ENCODE peak calls at places on chromosomes 11 and 22, in ten cellular contexts. J is heart left ventricle; H is esophagus squamous epithelium; X is neuronal stem cell; G is CD8-positive, alpha-beta memory T cell; F is BE2C; V is cardiac muscle cell; Y is fibroblast of lung; D is hepatocyte; C is suprapubic skin. U is an unnamed sample. For H3K36me3, the result is how much of the 10 kb centered on the place peaks cover.

GRCh38 chr22:50676211-50676636 is 3.6 kb downstream of the SHANK3 start:
- DNase-seq in J (no peak), H (no peak), X (no peak), G (no peak), F (no peak), V (no peak), Y (no peak), D (no peak), C (peak), U (no peak)

GRCh38 chr11:93287434-93287833 is 43.1 kb upstream of the DEUP1 start:
- DNase-seq in J (no peak), H (no peak), X (no peak), G (no peak), F (no peak), V (no peak), Y (no peak), D (no peak), C (no peak), U (no peak)

GRCh38 chr22:25627271-25627848 is 62.9 kb downstream of the GRK3 start:
- DNase-seq in J (no peak), H (no peak), X (no peak), G (no peak), F (no peak), V (peak), Y (peak), D (no peak), C (no peak), U (peak)

GRCh38 chr11:113314389-113315301 is at the start of gene TTC12:
- DNase-seq in J (peak), H (peak), X (peak), G (peak), F (peak), V (peak), Y (peak), D (peak), C (peak), U (peak)

GRCh38 chr22:40466976-40467375 is 96.6 kb downstream of the SGSM3 start:
- DNase-seq in J (no peak), H (no peak), X (no peak), G (no peak), F (no peak), V (no peak), Y (no peak), D (no peak), C (no peak), U (no peak)

GRCh38 chr22:38718414-38718813 is 12.7 kb downstream of the GTPBP1 start:
- DNase-seq in J (no peak), H (no peak), X (no peak), G (no peak), F (peak), V (peak), Y (peak), D (peak), C (peak), U (no peak)

GRCh38 chr11:21364866-21365624 is 695.7 kb downstream of the NELL1 start:
- DNase-seq in J (no peak), H (no peak), X (no peak), G (no peak), F (peak), V (no peak), Y (no peak), D (no peak), C (no peak), U (no peak)

GRCh38 chr11:61004037-61004641 is 32.7 kb downstream of the CD6 start:
- DNase-seq in J (no peak), H (no peak), X (no peak), G (no peak), F (no peak), V (peak), Y (peak), D (peak), C (no peak), U (no peak)

GRCh38 chr11:124717786-124718634 is 21.7 kb upstream of the NRGN start:
- DNase-seq in J (peak), H (no peak), X (peak), G (peak), F (peak), V (peak), Y (peak), D (peak), C (no peak), U (no peak)

GRCh38 chr11:96154802-96155520 is 188.0 kb downstream of the MAML2 start:
- DNase-seq in J (no peak), H (no peak), X (no peak), G (no peak), F (peak), V (peak), Y (peak), D (no peak), C (no peak), U (no peak)

GRCh38 chr22:35632902-35633301 is 15.3 kb upstream of the APOL6 start:
- DNase-seq in J (no peak), H (no peak), X (no peak), G (no peak), F (no peak), V (no peak), Y (no peak), D (no peak), C (peak), U (no peak)

GRCh38 chr11:43984519-43985385 is 42.3 kb downstream of the C11orf96 start:
- DNase-seq in J (no peak), H (no peak), X (no peak), G (no peak), F (no peak), V (no peak), Y (no peak), D (peak), C (no peak), U (no peak)

GRCh38 chr11:74966651-74967050 is 17.6 kb downstream of the SPCS2 start:
- DNase-seq in J (no peak), H (no peak), X (no peak), G (no peak), F (no peak), V (no peak), Y (peak), D (no peak), C (no peak), U (no peak)

GRCh38 chr11:74971424-74971823 is 17.3 kb upstream of the NEU3 start:
- DNase-seq in J (no peak), H (no peak), X (no peak), G (no peak), F (no peak), V (peak), Y (no peak), D (no peak), C (no peak), U (no peak)

DNA sequence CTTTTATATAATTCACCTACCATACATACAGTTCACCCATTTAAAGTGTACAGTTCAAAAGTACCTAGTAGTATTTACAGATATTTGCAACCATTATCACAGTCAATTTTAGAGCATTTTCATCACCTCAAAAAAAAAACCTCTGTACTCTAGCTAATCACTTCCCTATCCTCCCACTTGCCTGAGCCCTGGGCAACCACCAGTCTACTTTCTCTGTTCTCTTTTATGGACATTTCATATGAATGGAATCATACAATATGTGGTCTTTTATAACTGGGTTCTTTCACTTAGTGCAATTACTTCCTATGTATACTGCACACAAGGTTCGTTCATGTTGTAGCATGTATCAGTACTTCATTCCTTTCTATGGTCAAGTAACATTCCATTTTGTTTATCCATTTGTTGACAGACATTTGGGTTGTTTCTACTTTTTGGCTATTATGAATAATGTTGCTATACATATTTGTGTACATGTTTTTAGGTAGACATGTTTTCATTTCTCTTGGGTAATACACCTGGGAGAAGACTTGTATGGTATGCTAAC is 17.8 kb upstream of the NEU3 start:
- DNase-seq in J (no peak), H (no peak), X (no peak), G (no peak), F (no peak), V (no peak), Y (no peak), D (no peak), C (no peak), U (no peak)
- H3K36me3 ChIP-seq in J (half or more), H (half or more), X (under half), G (under half), F (half or more), V (under half), Y (under half), D (under half), C (half or more), U (under half)

DNA sequence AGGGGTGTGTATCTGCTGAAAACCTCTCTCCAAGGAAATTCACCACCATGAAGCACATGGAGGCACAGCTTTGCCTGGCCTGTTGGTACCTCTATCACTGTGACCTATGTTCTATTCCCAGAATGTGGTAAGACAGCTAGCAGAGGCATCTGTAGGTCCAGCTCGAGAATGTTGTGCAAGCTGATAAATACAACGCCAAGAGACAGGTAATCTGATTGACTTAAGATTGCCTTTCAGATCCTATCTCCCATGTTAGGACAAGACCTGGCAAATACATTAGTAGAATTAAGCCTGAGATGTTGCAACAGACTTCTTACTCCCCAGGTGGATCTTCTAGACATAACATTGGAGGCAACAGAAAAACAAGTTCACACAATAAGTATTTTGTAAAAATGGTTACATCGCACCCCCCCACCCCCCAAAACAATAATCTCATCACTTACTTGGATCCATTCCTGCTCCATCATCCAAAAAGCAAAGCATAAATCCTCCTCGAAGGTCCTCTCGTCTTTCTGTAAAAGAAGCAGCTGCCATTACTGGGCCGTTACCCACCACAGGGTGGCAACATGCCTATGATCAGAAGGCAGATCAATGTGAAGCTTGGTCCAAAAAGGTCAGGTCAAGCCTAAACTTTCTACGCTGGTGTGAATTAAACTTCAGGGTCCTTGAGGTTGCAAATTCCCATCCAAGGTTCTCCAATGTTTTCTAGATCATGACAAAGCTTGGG is 18.5 kb downstream of the MORC2 start:
- DNase-seq in J (no peak), H (no peak), X (no peak), G (no peak), F (no peak), V (no peak), Y (no peak), D (no peak), C (no peak), U (no peak)
- H3K36me3 ChIP-seq in J (half or more), H (half or more), X (under half), G (under half), F (half or more), V (half or more), Y (under half), D (under half), C (under half), U (under half)

GRCh38 chr22:23089633-23090032 is 19.3 kb downstream of the GNAZ start:
- DNase-seq in J (no peak), H (no peak), X (no peak), G (no peak), F (no peak), V (no peak), Y (no peak), D (no peak), C (no peak), U (no peak)
- H3K36me3 ChIP-seq in J (under half), H (under half), X (under half), G (under half), F (under half), V (under half), Y (under half), D (under half), C (under half), U (under half)

GRCh38 chr11:118382954-118383353 is 18.5 kb upstream of the ATP5MG start:
- DNase-seq in J (no peak), H (no peak), X (no peak), G (no peak), F (no peak), V (no peak), Y (no peak), D (no peak), C (no peak), U (no peak)

GRCh38 chr11:118380571-118380970 is 20.8 kb upstream of the ATP5MG start:
- DNase-seq in J (no peak), H (no peak), X (no peak), G (no peak), F (no peak), V (no peak), Y (no peak), D (no peak), C (no peak), U (no peak)

GRCh38 chr11:118383657-118384056 is 17.7 kb upstream of the ATP5MG start:
- DNase-seq in J (no peak), H (no peak), X (no peak), G (no peak), F (no peak), V (no peak), Y (no peak), D (no peak), C (no peak), U (no peak)

GRCh38 chr11:118375980-118376379 is 16.6 kb downstream of the UBE4A start:
- DNase-seq in J (no peak), H (no peak), X (no peak), G (no peak), F (no peak), V (no peak), Y (no peak), D (no peak), C (no peak), U (no peak)

GRCh38 chr11:118379497-118379896 is 20.1 kb downstream of the UBE4A start:
- DNase-seq in J (no peak), H (no peak), X (no peak), G (no peak), F (no peak), V (no peak), Y (no peak), D (no peak), C (no peak), U (no peak)
- H3K36me3 ChIP-seq in J (half or more), H (half or more), X (under half), G (half or more), F (half or more), V (under half), Y (under half), D (under half), C (half or more), U (under half)

DNA sequence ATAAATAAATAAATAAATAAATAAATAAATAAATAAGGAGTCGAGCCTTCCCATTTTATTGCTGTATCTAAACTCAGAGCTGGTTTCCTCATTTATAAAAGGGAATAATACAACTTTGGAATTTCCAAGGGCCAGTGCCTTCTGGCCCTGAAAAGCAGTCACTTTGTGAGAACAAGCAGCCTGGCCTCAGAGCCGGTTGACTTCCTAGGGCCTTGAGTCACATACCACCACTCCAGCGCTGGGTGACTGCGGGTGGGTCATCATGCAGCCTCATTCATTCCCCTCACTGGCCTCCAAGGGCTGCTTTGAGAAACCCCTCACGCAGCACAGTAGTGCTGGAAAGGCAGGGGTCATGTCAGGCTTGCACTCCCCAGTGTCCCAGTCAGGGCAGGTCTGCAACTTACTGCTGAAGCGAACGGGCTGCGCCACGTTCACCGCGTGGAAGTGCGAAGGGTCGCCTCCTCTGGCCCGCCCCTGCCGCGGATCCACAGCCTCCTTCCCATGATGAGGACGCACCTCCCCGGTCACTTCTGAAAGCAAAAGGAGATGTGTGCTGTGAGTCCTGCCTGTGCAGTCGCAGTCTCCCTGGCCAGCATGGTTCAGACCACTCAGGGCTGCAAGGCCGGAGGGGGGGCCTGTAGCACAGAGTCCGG is 54.4 kb downstream of the DGCR2 start:
- DNase-seq in J (no peak), H (no peak), X (no peak), G (no peak), F (no peak), V (no peak), Y (no peak), D (no peak), C (peak), U (no peak)
- H3K36me3 ChIP-seq in J (half or more), H (half or more), X (under half), G (half or more), F (under half), V (under half), Y (under half), D (under half), C (half or more), U (under half)

GRCh38 chr22:19376247-19376646 is 55.3 kb downstream of the HIRA start:
- DNase-seq in J (no peak), H (no peak), X (no peak), G (no peak), F (no peak), V (no peak), Y (no peak), D (no peak), C (no peak), U (no peak)
- H3K36me3 ChIP-seq in J (half or more), H (half or more), X (under half), G (half or more), F (half or more), V (half or more), Y (under half), D (under half), C (half or more), U (under half)

GRCh38 chr11:65652511-65653228 is 10.0 kb downstream of the RELA start:
- DNase-seq in J (peak), H (no peak), X (peak), G (peak), F (peak), V (peak), Y (peak), D (peak), C (peak), U (peak)

GRCh38 chr11:65651339-65651588 is 11.5 kb downstream of the RELA start:
- DNase-seq in J (no peak), H (no peak), X (no peak), G (no peak), F (no peak), V (no peak), Y (no peak), D (no peak), C (no peak), U (no peak)

GRCh38 chr11:65653229-65654225 is 9.2 kb downstream of the RELA start:
- DNase-seq in J (no peak), H (no peak), X (no peak), G (no peak), F (no peak), V (peak), Y (peak), D (peak), C (no peak), U (no peak)

GRCh38 chr11:65650547-65651338 is 12.0 kb downstream of the RELA start:
- DNase-seq in J (no peak), H (no peak), X (no peak), G (no peak), F (no peak), V (no peak), Y (no peak), D (no peak), C (peak), U (no peak)

GRCh38 chr11:65651589-65652510 is 10.9 kb downstream of the RELA start:
- DNase-seq in J (no peak), H (no peak), X (no peak), G (no peak), F (peak), V (peak), Y (peak), D (peak), C (peak), U (no peak)
- H3K36me3 ChIP-seq in J (half or more), H (half or more), X (under half), G (half or more), F (under half), V (under half), Y (under half), D (under half), C (half or more), U (under half)

U was measured in BJ.